ENCODE peak calls at places on chromosome 7, in seven cellular contexts. J, Y, S, T, L, R and I are unnamed samples.
A peak's percentile ranks its signal among the peaks of the same experiment; 100 is the strongest.

GRCh38 chr7:70614237-70614984 is 517.5 kb upstream of the GALNT17 start:
- DNase-seq in J (peak; percentile 51), Y (peak; percentile 98), S (no peak), T (peak; percentile 92), L (peak; percentile 61), R (peak; percentile 94), I (no peak)

GRCh38 chr7:87445897-87446296 is 29.6 kb downstream of the ABCB4 start:
- DNase-seq in J (no peak), Y (no peak), S (no peak), T (no peak), L (no peak), R (no peak), I (no peak)

GRCh38 chr7:156143158-156143557 is 330.9 kb upstream of the SHH start:
- DNase-seq in J (no peak), Y (no peak), S (no peak), T (no peak), L (no peak), R (no peak), I (no peak)

GRCh38 chr7:121076350-121077164 is 88.0 kb downstream of the CPED1 start:
- DNase-seq in J (peak; percentile 37), Y (no peak), S (peak; percentile 57), T (no peak), L (no peak), R (no peak), I (peak; percentile 85)

GRCh38 chr7:158474488-158474887 is 113.1 kb downstream of the PTPRN2 start:
- DNase-seq in J (no peak), Y (no peak), S (no peak), T (no peak), L (no peak), R (no peak), I (no peak)

GRCh38 chr7:22597845-22598244 is 97.9 kb upstream of the STEAP1B start:
- DNase-seq in J (no peak), Y (no peak), S (peak; percentile 81), T (no peak), L (no peak), R (no peak), I (peak; percentile 76)

GRCh38 chr7:158706273-158706704 is 1.7 kb upstream of the NCAPG2 start:
- DNase-seq in J (no peak), Y (peak; percentile 61), S (no peak), T (no peak), L (no peak), R (no peak), I (no peak)

GRCh38 chr7:12401538-12402364 is 1.9 kb downstream of the VWDE start:
- DNase-seq in J (no peak), Y (no peak), S (no peak), T (no peak), L (no peak), R (no peak), I (no peak)

GRCh38 chr7:50533849-50534248 is 31.4 kb downstream of the DDC start:
- DNase-seq in J (no peak), Y (no peak), S (no peak), T (no peak), L (no peak), R (no peak), I (peak; percentile 41)

GRCh38 chr7:116769541-116769940 is 92.8 kb upstream of the CAPZA2 start:
- DNase-seq in J (no peak), Y (no peak), S (no peak), T (no peak), L (no peak), R (no peak), I (no peak)

GRCh38 chr7:5477723-5478531 is 54.3 kb upstream of the TNRC18 start:
- DNase-seq in J (no peak), Y (peak; percentile 88), S (peak; percentile 36), T (no peak), L (peak; percentile 61), R (no peak), I (no peak)

GRCh38 chr7:73706122-73707044 is 13.1 kb downstream of the STX1A start:
- DNase-seq in J (no peak), Y (peak; percentile 76), S (no peak), T (peak; percentile 44), L (no peak), R (no peak), I (no peak)

GRCh38 chr7:12943781-12944180 is 256.3 kb downstream of the ARL4A start:
- DNase-seq in J (no peak), Y (no peak), S (no peak), T (no peak), L (no peak), R (no peak), I (no peak)

GRCh38 chr7:7489546-7489945 is 46.1 kb downstream of the COL28A1 start:
- DNase-seq in J (no peak), Y (no peak), S (no peak), T (peak; percentile 56), L (no peak), R (no peak), I (no peak)

GRCh38 chr7:158076656-158077055 is 511.0 kb downstream of the PTPRN2 start:
- DNase-seq in J (no peak), Y (no peak), S (no peak), T (peak; percentile 17), L (no peak), R (no peak), I (no peak)

GRCh38 chr7:19413444-19413965 is 268.3 kb upstream of the FERD3L start:
- DNase-seq in J (no peak), Y (no peak), S (no peak), T (no peak), L (no peak), R (no peak), I (no peak)

GRCh38 chr7:44631458-44632115 is 25.2 kb downstream of the OGDH start:
- DNase-seq in J (no peak), Y (no peak), S (no peak), T (no peak), L (no peak), R (no peak), I (no peak)

GRCh38 chr7:4519819-4520520 is 162.1 kb upstream of the FOXK1 start:
- DNase-seq in J (no peak), Y (no peak), S (no peak), T (no peak), L (no peak), R (no peak), I (no peak)

GRCh38 chr7:79268730-79269129 is 184.7 kb downstream of the MAGI2 start:
- DNase-seq in J (no peak), Y (no peak), S (no peak), T (no peak), L (no peak), R (no peak), I (no peak)

GRCh38 chr7:112770051-112770450 is 20.1 kb downstream of the TMEM168 start:
- DNase-seq in J (no peak), Y (no peak), S (no peak), T (no peak), L (no peak), R (no peak), I (peak; percentile 66)

GRCh38 chr7:100465702-100466311 is 1.7 kb upstream of the SPACDR start:
- DNase-seq in J (peak; percentile 66), Y (peak; percentile 57), S (peak; percentile 83), T (peak; percentile 81), L (peak; percentile 51), R (peak; percentile 91), I (peak; percentile 69)

GRCh38 chr7:22944506-22944905 is 69.4 kb downstream of the HYCC1 start:
- DNase-seq in J (peak; percentile 33), Y (no peak), S (peak; percentile 37), T (no peak), L (no peak), R (no peak), I (no peak)